ENCODE peak calls at places on chromosomes 7 and 10, in seven cellular contexts. Q is NB4, H is fibroblast of pulmonary artery, J is pancreas, B is tibial artery, F is fibroblast of mammary gland, E is AG10803. S is an unnamed sample.

GRCh38 chr10:126001579-126001978 is 105.2 kb downstream of the FANK1 start:
- DNase-seq in B (no peak), J (peak), Q (no peak), H (peak), F (no peak), E (peak), S (no peak)

GRCh38 chr10:23121135-23121534 is 25.8 kb downstream of the MSRB2 start:
- DNase-seq in J (no peak), B (no peak), Q (no peak), F (no peak), E (no peak), H (no peak), S (no peak)

GRCh38 chr7:28528899-28529298 is 116.6 kb downstream of the CREB5 start:
- DNase-seq in Q (no peak), J (no peak), F (peak), B (no peak), H (no peak), E (no peak), S (peak)

GRCh38 chr7:107615910-107616680 is 36.0 kb downstream of the BCAP29 start:
- DNase-seq in B (no peak), Q (no peak), H (no peak), F (peak), E (no peak), J (no peak), S (no peak)

GRCh38 chr10:14459670-14460069 is 128.9 kb upstream of the FRMD4A start:
- DNase-seq in E (no peak), F (no peak), B (no peak), J (no peak), Q (no peak), H (no peak), S (peak)

GRCh38 chr10:71316081-71316785 is 2.8 kb upstream of the SLC29A3 start:
- DNase-seq in F (no peak), H (peak), B (no peak), E (peak), Q (peak), J (no peak), S (no peak)

GRCh38 chr10:61828034-61828433 is 73.5 kb upstream of the ARID5B start:
- DNase-seq in H (no peak), F (no peak), J (no peak), Q (no peak), B (no peak), E (no peak), S (no peak)

GRCh38 chr10:22927661-22928403 is at the start of gene ARMC3:
- DNase-seq in E (peak), J (peak), F (peak), B (no peak), H (peak), Q (no peak), S (peak)

GRCh38 chr10:102511562-102512274 is 7.9 kb downstream of the SUFU start:
- DNase-seq in H (no peak), E (no peak), F (no peak), J (no peak), Q (peak), B (peak), S (no peak)

GRCh38 chr10:6254200-6254599 is 51.5 kb downstream of the PFKFB3 start:
- DNase-seq in J (no peak), Q (peak), H (no peak), F (no peak), B (no peak), E (no peak), S (no peak)

GRCh38 chr7:52959878-52960660 is 75.4 kb upstream of the POM121L12 start:
- DNase-seq in H (no peak), F (no peak), J (no peak), B (no peak), Q (peak), E (no peak), S (no peak)

GRCh38 chr7:35596061-35596460 is 98.9 kb downstream of the HERPUD2 start:
- DNase-seq in Q (peak), H (peak), J (no peak), B (no peak), E (peak), F (peak), S (peak)

GRCh38 chr7:134527979-134528371 is 608 bp downstream of the AKR1B10 start:
- DNase-seq in B (peak), F (peak), H (peak), E (peak), Q (no peak), J (no peak), S (peak)

GRCh38 chr7:18694484-18694883 is 198.9 kb downstream of the HDAC9 start:
- DNase-seq in Q (no peak), H (no peak), F (no peak), B (no peak), J (no peak), E (no peak), S (no peak)

GRCh38 chr10:125661942-125662515 is 20.9 kb downstream of the TEX36 start:
- DNase-seq in Q (no peak), J (no peak), B (no peak), E (peak), H (peak), F (peak), S (peak)

GRCh38 chr7:112735261-112735660 is 54.9 kb downstream of the TMEM168 start:
- DNase-seq in H (no peak), J (no peak), E (no peak), B (no peak), F (no peak), Q (no peak), S (no peak)

GRCh38 chr10:117552759-117553158 is 10.2 kb downstream of the EMX2 start:
- DNase-seq in H (no peak), F (no peak), Q (no peak), E (peak), J (no peak), B (no peak), S (no peak)

GRCh38 chr7:21428642-21428941 is 709 bp downstream of the SP4 start:
- DNase-seq in B (no peak), F (no peak), J (no peak), H (no peak), Q (no peak), E (no peak), S (no peak)

GRCh38 chr7:135743907-135744789 is 4.5 kb downstream of the FAM180A start:
- DNase-seq in H (peak), J (no peak), F (peak), Q (no peak), B (peak), E (peak), S (peak)

GRCh38 chr10:87656431-87657072 is 3.1 kb upstream of the PAPSS2 start:
- DNase-seq in H (peak), J (no peak), Q (peak), F (peak), B (no peak), E (peak), S (peak)

GRCh38 chr10:71538608-71539260 is 142.0 kb downstream of the CDH23 start:
- DNase-seq in F (no peak), H (no peak), Q (no peak), B (no peak), J (no peak), E (no peak), S (no peak)

GRCh38 chr10:30704016-30704600 is 74.6 kb upstream of the LYZL2 start:
- DNase-seq in F (no peak), J (no peak), Q (no peak), H (no peak), B (no peak), E (no peak), S (no peak)

GRCh38 chr10:30708234-30708633 is 78.7 kb upstream of the LYZL2 start:
- DNase-seq in F (no peak), H (no peak), B (no peak), J (no peak), Q (no peak), E (no peak), S (no peak)

GRCh38 chr10:30705625-30706149 is 76.1 kb upstream of the LYZL2 start:
- DNase-seq in J (no peak), B (no peak), H (no peak), E (no peak), Q (peak), F (no peak), S (no peak)

GRCh38 chr10:30702860-30703259 is 73.3 kb upstream of the LYZL2 start:
- DNase-seq in E (no peak), B (no peak), H (no peak), Q (no peak), F (no peak), J (no peak), S (no peak)

GRCh38 chr10:30705086-30705624 is 75.6 kb upstream of the LYZL2 start:
- DNase-seq in Q (peak), J (no peak), B (no peak), E (no peak), F (no peak), H (no peak), S (no peak)
- H3K4me3 ChIP-seq in Q (no peak), J (no peak), B (no peak), E (no peak), F (no peak), H (no peak), S (no peak)

GRCh38 chr10:111705026-111705425 is 478.5 kb downstream of the GPAM start:
- DNase-seq in H (peak), F (peak), J (no peak), E (peak), B (no peak), Q (peak), S (no peak)

GRCh38 chr10:111709630-111710029 is 473.9 kb downstream of the GPAM start:
- DNase-seq in H (no peak), E (no peak), B (no peak), J (no peak), F (peak), Q (no peak), S (no peak)

GRCh38 chr10:111706331-111706730 is 477.2 kb downstream of the GPAM start:
- DNase-seq in E (peak), J (no peak), H (no peak), Q (no peak), B (no peak), F (peak), S (no peak)

GRCh38 chr10:111707066-111707465 is 476.5 kb downstream of the GPAM start:
- DNase-seq in F (peak), B (no peak), E (peak), Q (no peak), J (no peak), H (no peak), S (no peak)
- TF ChIP-seq CTCF in F (no peak), B (no peak), E (no peak), Q (no peak), J (no peak), H (no peak), S (no peak)

DNA sequence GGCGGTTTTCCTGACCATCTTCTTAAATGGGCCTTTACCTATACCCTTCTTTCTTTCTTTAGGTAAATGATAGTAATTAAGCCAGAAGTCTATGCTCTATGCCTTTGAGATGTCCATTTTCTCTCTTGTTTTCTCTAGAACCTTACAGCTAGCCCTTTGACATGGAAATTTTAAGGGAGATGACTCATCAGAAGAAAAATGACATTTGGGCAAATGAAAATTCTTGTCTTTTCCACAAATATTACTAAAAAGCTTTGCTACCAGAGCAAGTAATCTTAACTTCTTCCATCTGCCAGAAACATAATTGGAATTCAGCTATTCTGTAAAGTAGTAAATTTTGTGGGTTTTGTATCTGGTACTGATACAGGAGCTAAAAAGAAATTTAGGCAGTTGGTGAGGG is 59.5 kb downstream of the CCDC3 start:
- DNase-seq in Q (no peak), E (no peak), F (peak), J (no peak), B (no peak), H (no peak), S (no peak)
- H3K4me3 ChIP-seq in Q (no peak), E (no peak), F (no peak), J (no peak), B (no peak), H (no peak), S (no peak)

DNA sequence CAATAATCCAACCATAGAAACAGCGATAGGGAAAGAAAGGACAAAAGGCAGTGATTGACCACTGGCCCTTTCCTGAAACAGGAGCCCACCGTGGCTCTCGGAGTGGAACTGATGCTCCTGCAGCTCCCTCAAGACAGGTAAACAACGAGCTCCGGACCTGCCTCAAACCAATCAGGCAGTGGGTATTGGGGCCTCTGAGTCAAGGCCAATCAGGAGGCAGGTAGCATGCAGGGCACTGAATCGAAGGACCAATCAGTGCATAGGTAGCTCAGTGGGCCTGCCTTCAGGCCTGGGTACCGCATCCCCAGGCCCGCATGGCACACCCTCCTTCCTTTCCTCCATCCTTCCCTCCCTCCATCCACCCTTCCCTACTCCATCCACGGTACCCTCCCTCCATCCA is 425.1 kb upstream of the MGMT start:
- DNase-seq in J (no peak), B (no peak), Q (no peak), E (no peak), F (no peak), H (no peak), S (no peak)
- TF ChIP-seq CTCF in J (no peak), B (no peak), Q (no peak), E (no peak), F (no peak), H (no peak), S (no peak)

GRCh38 chr7:50953303-50953702 is 170.6 kb upstream of the GRB10 start:
- DNase-seq in Q (no peak), J (peak), E (no peak), H (peak), B (no peak), F (peak), S (peak)

GRCh38 chr7:50954245-50954644 is 171.5 kb upstream of the GRB10 start:
- DNase-seq in B (no peak), F (no peak), H (no peak), E (no peak), J (no peak), Q (no peak), S (no peak)

GRCh38 chr7:50956522-50957155 is 173.9 kb upstream of the GRB10 start:
- DNase-seq in Q (no peak), H (no peak), J (no peak), B (no peak), E (no peak), F (no peak), S (no peak)

GRCh38 chr7:50953820-50954219 is 171.1 kb upstream of the GRB10 start:
- DNase-seq in E (no peak), B (no peak), J (no peak), H (peak), Q (peak), F (peak), S (peak)

DNA sequence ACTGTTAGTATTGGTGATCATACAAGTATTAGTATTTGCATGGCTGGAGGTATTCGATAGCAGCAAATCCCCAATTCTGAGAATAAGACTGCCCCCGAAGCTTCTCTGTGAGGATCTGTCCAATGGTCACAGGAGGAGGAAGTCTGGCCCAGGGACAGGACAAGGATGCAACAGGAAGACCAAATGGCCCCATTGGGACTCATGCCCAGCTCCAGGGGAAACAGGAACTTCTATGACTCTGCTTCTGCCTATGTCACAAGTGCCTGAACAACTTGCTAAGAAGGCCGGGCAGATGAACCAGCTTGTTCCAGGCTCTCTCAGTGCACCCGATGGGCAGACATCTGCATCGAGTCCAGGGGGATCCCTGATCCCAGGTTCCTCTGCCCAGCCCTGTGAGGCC is 172.0 kb upstream of the GRB10 start:
- DNase-seq in F (no peak), B (no peak), J (no peak), Q (peak), H (peak), E (no peak), S (no peak)
- H3K4me3 ChIP-seq in F (no peak), B (no peak), J (no peak), Q (no peak), H (no peak), E (no peak), S (no peak)

GRCh38 chr10:101032637-101033201 is 1.7 kb downstream of the SFXN3 start:
- DNase-seq in B (peak), Q (peak), H (peak), F (peak), J (peak), E (peak), S (peak)

GRCh38 chr10:101031128-101031795 is at the start of the genes PDZD7 and SFXN3:
- DNase-seq in B (peak), J (peak), H (peak), E (peak), F (peak), Q (peak), S (peak)

GRCh38 chr10:101030492-101031127 is 319 bp downstream of the PDZD7 start:
- DNase-seq in J (peak), E (no peak), F (no peak), B (no peak), Q (no peak), H (no peak), S (no peak)

GRCh38 chr10:101029520-101030309 is 1.2 kb downstream of the PDZD7 start:
- DNase-seq in B (no peak), J (peak), F (no peak), H (no peak), E (no peak), Q (no peak), S (no peak)

DNA sequence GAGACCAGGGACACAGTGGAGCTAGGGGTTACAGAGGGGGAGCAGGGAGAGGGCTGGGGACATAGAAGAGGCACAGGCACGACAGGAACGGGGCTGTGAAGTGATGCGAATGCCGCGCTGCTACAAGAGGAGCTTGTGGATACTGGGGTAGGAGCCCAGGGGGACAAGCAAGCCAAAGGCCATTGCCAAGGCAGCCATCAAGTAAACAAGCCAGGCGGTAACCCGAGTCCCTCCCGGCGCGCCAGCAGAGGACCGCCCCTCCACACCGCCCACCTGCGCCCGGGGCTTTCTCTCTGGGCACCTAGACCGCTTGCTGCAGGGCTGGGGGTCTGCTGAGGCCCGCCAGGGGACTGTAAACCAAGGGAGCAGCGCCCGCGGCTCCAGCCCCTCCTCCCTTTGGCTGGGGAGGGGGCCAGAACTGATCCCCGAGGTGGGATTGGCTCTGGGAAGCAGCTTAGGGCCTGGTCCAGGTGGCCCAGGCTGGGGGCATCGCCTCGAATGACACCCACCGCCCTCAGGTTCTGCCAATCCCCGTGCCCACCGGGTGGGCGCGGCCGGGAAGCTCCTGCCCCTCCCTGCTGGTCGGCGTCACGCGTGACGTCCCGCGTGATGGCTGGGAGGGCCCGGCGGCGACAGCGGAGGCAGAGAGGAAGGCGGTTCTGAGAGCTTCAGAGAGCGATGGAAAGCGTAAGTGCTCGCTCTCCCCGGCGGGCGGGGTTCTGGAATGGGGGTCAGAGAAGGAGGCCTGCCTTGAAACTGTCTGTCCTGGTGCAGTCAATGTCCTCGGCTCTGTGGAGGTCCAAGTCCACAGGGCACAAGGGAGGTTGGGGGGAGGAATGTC is 982 bp downstream of the SFXN3 start:
- DNase-seq in H (peak), Q (peak), B (peak), J (peak), E (peak), F (peak), S (peak)
- TF ChIP-seq CTCF in H (no peak), Q (no peak), B (peak), J (no peak), E (no peak), F (no peak), S (no peak)

GRCh38 chr7:45901566-45901965 is 13.3 kb downstream of the IGFBP1 start:
- DNase-seq in E (no peak), H (no peak), B (no peak), Q (no peak), F (no peak), J (no peak), S (no peak)
- H3K4me3 ChIP-seq in E (no peak), H (no peak), B (no peak), Q (no peak), F (no peak), J (no peak), S (no peak)

DNA sequence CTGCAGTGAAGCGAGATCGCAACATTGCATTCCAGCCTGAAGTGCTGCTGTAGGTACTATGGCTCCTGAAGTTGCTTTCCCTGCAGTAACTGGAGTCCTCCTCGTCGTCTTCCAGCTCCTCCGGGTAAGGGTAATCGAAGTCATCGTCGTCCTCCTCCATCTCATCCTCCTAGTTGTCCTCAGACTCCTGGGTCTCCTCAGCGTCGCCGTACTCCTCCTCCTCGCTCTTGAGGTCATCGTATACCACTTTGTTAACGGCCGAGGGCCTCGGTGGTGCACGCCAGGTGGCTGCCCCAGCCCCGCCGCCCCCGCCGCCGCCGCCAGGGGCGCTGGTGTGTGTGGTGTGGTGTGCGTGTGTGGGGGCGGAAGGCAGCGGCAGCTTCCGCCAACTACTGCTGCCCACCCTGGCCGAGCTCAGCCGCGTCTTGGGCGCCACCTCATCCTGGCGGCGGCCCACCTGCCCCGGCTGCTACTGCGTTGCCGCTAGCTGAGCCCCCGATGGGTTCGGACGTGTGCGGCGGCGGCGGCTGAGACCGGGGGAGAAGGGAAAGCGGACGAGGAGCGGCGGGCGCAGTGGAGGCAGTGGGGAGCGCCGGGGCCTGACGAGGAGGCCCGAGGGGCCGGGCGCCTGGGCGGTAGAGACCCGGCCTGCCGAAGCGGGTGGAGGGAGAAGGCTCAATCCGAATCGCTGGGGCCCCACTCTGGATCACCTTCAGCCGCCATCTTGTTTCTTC is 11.8 kb upstream of the ACBD5 start:
- DNase-seq in B (no peak), E (peak), F (peak), Q (no peak), H (peak), J (peak), S (peak)
- TF ChIP-seq CTCF in B (no peak), E (peak), F (no peak), Q (no peak), H (peak), J (peak), S (peak)